ENCODE peak calls at places on chromosomes 7 and 10, in four cellular contexts. M is HCT116, O is Peyer's patch, S is right lobe of liver. W is an unnamed sample. For H3K4me1, the result is how much of the 10 kb centered on the place peaks cover.

GRCh38 chr10:34655286-34656170 is 159.6 kb downstream of the PARD3 start:
- DNase-seq in O (peak), M (peak), S (no peak), W (no peak)

GRCh38 chr10:11434323-11434722 is 177.1 kb downstream of the USP6NL start:
- DNase-seq in S (no peak), M (no peak), O (no peak), W (no peak)

GRCh38 chr10:101014966-101015581 is 15.5 kb downstream of the LZTS2 start:
- DNase-seq in M (no peak), S (no peak), O (no peak), W (no peak)

GRCh38 chr7:149415391-149416068 is 45.3 kb downstream of the ZNF777 start:
- DNase-seq in S (no peak), M (no peak), O (no peak), W (no peak)

GRCh38 chr10:87598700-87599099 is 61.0 kb upstream of the PAPSS2 start:
- DNase-seq in M (no peak), O (no peak), S (no peak), W (no peak)

GRCh38 chr7:96495751-96496216 is 173.9 kb upstream of the SLC25A13 start:
- DNase-seq in S (no peak), O (no peak), M (no peak), W (no peak)

GRCh38 chr10:76337641-76338040 is 906.2 kb downstream of the LRMDA start:
- DNase-seq in O (no peak), S (no peak), M (no peak), W (no peak)

GRCh38 chr10:76492026-76492425 is 1060.6 kb downstream of the LRMDA start:
- DNase-seq in O (no peak), M (no peak), S (no peak), W (no peak)

GRCh38 chr7:423312-424260 is 96.1 kb downstream of the PDGFA start:
- DNase-seq in S (peak), M (no peak), O (no peak), W (no peak)

GRCh38 chr10:88880287-88881094 is 446 bp downstream of the STAMBPL1 start:
- DNase-seq in S (peak), M (peak), O (peak), W (peak)

GRCh38 chr7:85103352-85103751 is 83.5 kb downstream of the SEMA3D start:
- DNase-seq in S (no peak), O (no peak), M (peak), W (no peak)

GRCh38 chr10:79028456-79029010 is 40.2 kb upstream of the ZMIZ1 start:
- DNase-seq in M (no peak), O (no peak), S (no peak), W (no peak)

GRCh38 chr10:14584643-14585042 is 190.1 kb downstream of the FAM107B start:
- DNase-seq in O (no peak), S (no peak), M (no peak), W (no peak)

GRCh38 chr10:32795598-32796183 is 162.3 kb downstream of the ITGB1 start:
- DNase-seq in S (no peak), O (no peak), M (peak), W (no peak)

GRCh38 chr10:24118246-24118645 is 90.7 kb upstream of the KIAA1217 start:
- DNase-seq in M (no peak), O (no peak), S (no peak), W (no peak)

GRCh38 chr7:34133983-34134782 is 228.8 kb downstream of the BMPER start:
- DNase-seq in O (peak), M (peak), S (peak), W (no peak)

GRCh38 chr10:42986618-42987017 is 90.3 kb upstream of the RET start:
- DNase-seq in M (no peak), S (no peak), O (peak), W (no peak)

GRCh38 chr10:69407621-69408301 is 9.0 kb downstream of the TACR2 start:
- DNase-seq in S (no peak), M (no peak), O (peak), W (no peak)

GRCh38 chr10:122331615-122332446 is 42.7 kb upstream of the PLEKHA1 start:
- DNase-seq in M (no peak), S (no peak), O (no peak), W (no peak)

GRCh38 chr10:117743517-117743916 is 201.0 kb downstream of the EMX2 start:
- DNase-seq in O (no peak), M (no peak), S (no peak), W (no peak)

GRCh38 chr10:37289833-37290464 is 164.6 kb downstream of the ANKRD30A start:
- DNase-seq in O (no peak), M (no peak), S (no peak), W (no peak)

GRCh38 chr7:27277628-27278027 is 35.0 kb downstream of the EVX1 start:
- DNase-seq in M (peak), S (peak), O (peak), W (no peak)
- TF ChIP-seq POLR2A in M (no peak), S (no peak), O (no peak), W (no peak)

GRCh38 chr10:84173543-84173942 is at the start of gene GPR15LG:
- DNase-seq in S (no peak), M (no peak), O (peak), W (no peak)

GRCh38 chr10:84176351-84176750 is 2.8 kb downstream of the GPR15LG start:
- DNase-seq in M (no peak), O (no peak), S (no peak), W (peak)

GRCh38 chr10:84176836-84177474 is 3.4 kb downstream of the GPR15LG start:
- DNase-seq in S (no peak), O (no peak), M (no peak), W (no peak)

GRCh38 chr10:84175436-84175835 is 1.8 kb downstream of the GPR15LG start:
- DNase-seq in S (no peak), O (no peak), M (no peak), W (no peak)

DNA sequence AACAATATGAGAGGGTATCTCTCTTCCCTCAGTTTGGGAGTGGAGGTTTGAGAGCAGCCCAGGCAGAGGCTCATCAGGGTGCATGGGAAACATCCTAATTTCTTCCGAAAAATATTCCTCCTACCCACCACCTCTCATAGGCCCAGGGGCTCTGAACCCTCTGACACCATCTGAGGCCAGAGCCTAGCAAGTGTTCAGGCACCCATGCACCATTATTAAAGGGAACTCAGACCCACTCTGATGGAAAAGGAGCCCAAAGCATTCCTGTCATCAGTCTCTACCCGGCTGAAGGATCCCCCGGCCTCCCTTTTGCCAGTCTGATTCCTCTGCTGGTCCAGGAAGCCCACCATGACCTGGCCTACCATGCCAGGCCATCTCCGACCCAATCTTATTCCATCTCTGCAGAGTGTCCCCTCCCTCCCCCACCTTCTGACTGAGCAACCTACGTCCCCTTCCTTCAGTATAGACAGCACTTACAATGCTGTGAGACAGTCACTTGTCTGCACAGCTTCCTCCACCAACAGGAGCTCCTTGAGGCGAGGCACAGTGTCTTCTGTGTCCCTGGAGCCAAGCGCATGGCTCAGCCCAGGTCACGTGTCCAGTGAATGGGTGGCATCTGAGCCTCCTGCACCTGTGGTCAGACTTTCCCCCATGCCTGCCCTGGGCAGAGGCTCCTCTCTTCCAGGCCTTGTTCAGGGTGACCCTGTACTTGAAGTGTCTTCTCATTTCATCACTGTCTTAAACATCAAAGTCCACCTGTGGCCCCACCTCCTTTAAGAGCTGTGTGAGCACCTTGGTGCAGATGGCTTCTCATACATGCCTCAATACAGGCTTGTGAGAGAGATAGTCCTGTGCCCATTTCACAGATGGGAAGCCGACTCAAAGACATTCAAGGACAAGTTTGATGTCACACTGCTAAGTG is 905 bp upstream of the GPR15LG start:
- DNase-seq in M (no peak), O (peak), S (no peak), W (no peak)
- H3K27ac ChIP-seq in M (no peak), O (peak), S (no peak), W (peak)

DNA sequence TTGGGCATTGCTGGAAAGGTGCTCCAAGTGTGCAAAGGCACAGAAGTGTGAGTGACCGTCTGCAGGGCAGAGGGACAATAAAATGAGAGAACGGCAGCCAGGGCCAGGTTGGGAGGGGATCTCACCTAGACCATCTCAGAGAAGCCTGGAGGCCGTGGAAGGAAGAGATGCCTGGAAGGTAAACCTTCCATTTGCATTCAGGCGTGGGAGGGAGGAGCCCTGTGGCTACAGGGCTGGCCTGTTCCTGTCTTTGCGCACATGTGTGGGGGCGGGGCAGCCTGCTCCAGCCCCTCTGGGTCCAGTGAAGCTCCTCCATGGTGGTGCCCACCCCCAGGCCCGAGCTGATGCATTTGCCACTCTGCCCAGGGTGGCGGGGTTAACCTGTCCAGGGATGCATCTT is 473.6 kb upstream of the MGMT start:
- DNase-seq in O (no peak), S (no peak), M (no peak), W (no peak)
- H3K4me1 ChIP-seq in O (under half), S (under half), M (under half), W (under half)

GRCh38 chr10:6336013-6336412 is 133.3 kb downstream of the PFKFB3 start:
- DNase-seq in M (no peak), S (no peak), O (no peak), W (no peak)
- TF ChIP-seq POLR2A in M (no peak), S (no peak), O (no peak), W (no peak)